ENCODE peak calls at places on chromosomes 13 and 19, in five cellular contexts. B is brain microvascular endothelial cell, K is IMR-90, X is esophagus squamous epithelium, R is fibroblast of lung. A is an unnamed sample. For H3K27me3, the result is how much of the 10 kb centered on the place peaks cover.

GRCh38 chr13:111630411-111630810 is 310.0 kb downstream of the TEX29 start:
- DNase-seq in K (no peak), X (no peak), R (no peak), B (no peak), A (no peak)

GRCh38 chr13:97853550-97853949 is 99.9 kb upstream of the IPO5 start:
- DNase-seq in R (peak), K (peak), X (no peak), B (peak), A (peak)

GRCh38 chr19:53898680-53899341 is 10.3 kb upstream of the CACNG7 start:
- DNase-seq in X (no peak), K (no peak), B (no peak), R (no peak), A (peak)

GRCh38 chr19:34337747-34338146 is 27.2 kb upstream of the GPI start:
- DNase-seq in R (no peak), X (no peak), K (no peak), B (no peak), A (no peak)

GRCh38 chr19:3898426-3898825 is 17.9 kb downstream of the ATCAY start:
- DNase-seq in X (no peak), B (no peak), R (no peak), K (no peak), A (no peak)

GRCh38 chr19:36152061-36152885 is at the start of gene COX7A1:
- DNase-seq in X (no peak), R (no peak), B (peak), K (no peak), A (peak)

GRCh38 chr13:25377244-25377962 is 5.6 kb downstream of the ATP8A2 start:
- DNase-seq in R (no peak), X (no peak), K (no peak), B (no peak), A (no peak)

GRCh38 chr13:112587767-112588489 is at the start of gene TUBGCP3:
- DNase-seq in B (peak), R (peak), K (peak), X (no peak), A (peak)

GRCh38 chr19:12611361-12611699 is 610 bp downstream of the ZNF791 start:
- DNase-seq in R (peak), B (peak), K (peak), X (peak), A (peak)

GRCh38 chr19:46660008-46660517 is 919 bp downstream of the DACT3 start:
- DNase-seq in R (no peak), K (no peak), B (no peak), X (no peak), A (no peak)

GRCh38 chr19:13765395-13766094 is 1.2 kb downstream of the MRI1 start:
- DNase-seq in R (no peak), X (no peak), K (no peak), B (no peak), A (peak)

GRCh38 chr13:26037302-26037701 is 14.5 kb downstream of the SHISA2 start:
- DNase-seq in X (no peak), R (no peak), B (no peak), K (no peak), A (no peak)

GRCh38 chr19:15563325-15563794 is 51.7 kb upstream of the CYP4F8 start:
- DNase-seq in R (no peak), K (no peak), X (no peak), B (no peak), A (no peak)

GRCh38 chr19:7373862-7374261 is 25.1 kb downstream of the ARHGEF18 start:
- DNase-seq in R (no peak), K (no peak), X (no peak), B (no peak), A (no peak)

GRCh38 chr19:36748431-36749275 is 24.0 kb downstream of the ZNF850 start:
- DNase-seq in R (no peak), X (no peak), K (no peak), B (no peak), A (peak)

GRCh38 chr13:46295531-46296464 is 84.1 kb downstream of the LRRC63 start:
- DNase-seq in K (peak), X (no peak), B (peak), R (peak), A (peak)

GRCh38 chr13:37747071-37747612 is 122.4 kb downstream of the TRPC4 start:
- DNase-seq in K (peak), R (peak), X (no peak), B (peak), A (peak)

GRCh38 chr13:65768545-65768944 is 1461.6 kb downstream of the PCDH9 start:
- DNase-seq in B (no peak), X (no peak), K (no peak), R (no peak), A (no peak)

GRCh38 chr19:48396871-48397176 is 3.4 kb downstream of the GRIN2D start:
- DNase-seq in R (no peak), K (no peak), B (no peak), X (no peak), A (peak)
- H3K27me3 ChIP-seq in R (under half), K (half or more), B (under half), X (under half), A (half or more)

GRCh38 chr13:91506759-91507158 is 108.3 kb downstream of the GPC5 start:
- DNase-seq in R (no peak), K (no peak), X (no peak), B (no peak), A (no peak)

GRCh38 chr13:91498298-91498697 is 99.9 kb downstream of the GPC5 start:
- DNase-seq in K (no peak), R (no peak), B (no peak), X (no peak), A (peak)

GRCh38 chr13:91510058-91510457 is 111.6 kb downstream of the GPC5 start:
- DNase-seq in X (no peak), R (no peak), B (no peak), K (no peak), A (no peak)

DNA sequence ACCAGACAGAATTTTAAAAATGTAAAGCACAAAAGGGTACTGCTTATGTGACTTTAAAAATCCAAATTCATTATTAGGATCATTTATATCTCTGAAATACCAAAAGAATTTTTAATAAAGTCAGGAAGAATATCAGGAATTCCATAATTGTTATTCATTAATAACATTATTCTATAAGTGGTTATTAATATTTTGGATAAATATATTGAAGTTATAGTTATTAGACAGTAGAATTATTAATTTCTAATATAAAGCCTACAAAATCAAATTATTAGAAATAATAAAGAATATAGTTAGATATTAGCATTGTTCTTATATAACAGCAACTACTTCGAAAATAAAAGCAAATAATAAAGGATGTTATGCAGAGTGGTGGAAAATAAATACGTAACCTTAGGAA is 105.8 kb downstream of the GPC5 start:
- DNase-seq in R (no peak), K (no peak), B (no peak), X (no peak), A (no peak)
- TF ChIP-seq CTCF in R (no peak), K (no peak), B (no peak), X (no peak), A (no peak)

GRCh38 chr19:18846862-18847515 is 15.2 kb downstream of the UPF1 start:
- DNase-seq in K (peak), X (no peak), R (peak), B (peak), A (peak)

GRCh38 chr19:18844806-18845329 is 13.1 kb downstream of the UPF1 start:
- DNase-seq in R (no peak), X (no peak), K (no peak), B (no peak), A (no peak)

GRCh38 chr19:18847516-18848463 is 16.0 kb downstream of the UPF1 start:
- DNase-seq in R (no peak), B (no peak), X (no peak), K (no peak), A (peak)

GRCh38 chr19:18843960-18844359 is 12.2 kb downstream of the UPF1 start:
- DNase-seq in B (peak), K (no peak), R (peak), X (no peak), A (peak)

DNA sequence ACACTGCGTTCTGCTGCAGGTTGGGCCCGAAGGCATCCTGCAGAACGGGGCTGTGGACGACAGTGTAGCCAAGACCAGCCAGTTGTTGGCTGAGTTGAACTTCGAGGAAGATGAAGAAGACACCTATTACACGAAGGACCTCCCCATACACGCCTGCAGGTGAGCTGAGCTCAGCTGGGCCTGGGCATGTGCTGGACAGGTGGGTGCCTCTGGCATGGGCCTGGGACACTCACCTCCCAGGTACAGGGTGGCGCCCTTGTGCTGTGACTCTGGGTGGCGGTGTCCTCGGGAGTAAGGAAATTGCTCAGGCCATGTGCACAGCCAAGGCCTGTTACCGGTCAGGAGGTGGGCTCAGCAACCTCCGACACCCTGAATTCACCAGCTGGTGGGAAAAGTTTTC is 14.2 kb downstream of the UPF1 start:
- DNase-seq in B (no peak), X (no peak), K (no peak), R (no peak), A (no peak)
- H3K4me3 ChIP-seq in B (no peak), X (no peak), K (no peak), R (no peak), A (no peak)

DNA sequence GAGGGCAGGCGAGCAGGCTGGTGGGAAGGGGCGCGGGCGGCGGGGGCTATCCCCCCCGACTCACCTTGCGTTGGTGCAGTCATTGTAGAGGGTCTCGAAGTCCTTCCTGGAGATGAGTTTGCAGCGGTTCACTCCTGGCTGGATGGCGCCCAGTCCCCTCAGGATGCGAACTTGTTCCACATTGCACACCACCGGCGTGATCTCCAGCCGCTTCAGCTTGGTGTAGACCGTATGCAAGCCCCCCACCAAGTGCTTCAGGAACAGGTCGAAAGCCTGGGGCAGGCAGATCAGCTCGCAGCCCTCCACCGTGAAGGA is 1.2 kb downstream of the DACH1 start:
- DNase-seq in B (no peak), K (no peak), X (no peak), R (peak), A (peak)
- H3K27me3 ChIP-seq in B (under half), K (under half), X (under half), R (under half), A (under half)

GRCh38 chr19:31054430-31054829 is 294.8 kb downstream of the TSHZ3 start:
- DNase-seq in B (peak), K (peak), R (peak), X (no peak), A (peak)
- TF ChIP-seq CTCF in B (peak), K (peak), R (peak), X (no peak), A (peak)

GRCh38 chr19:42282810-42283247 is 13.8 kb downstream of the CIC start:
- DNase-seq in K (no peak), R (no peak), B (no peak), X (no peak), A (peak)
- H3K4me3 ChIP-seq in K (no peak), R (peak), B (no peak), X (peak), A (peak)

DNA sequence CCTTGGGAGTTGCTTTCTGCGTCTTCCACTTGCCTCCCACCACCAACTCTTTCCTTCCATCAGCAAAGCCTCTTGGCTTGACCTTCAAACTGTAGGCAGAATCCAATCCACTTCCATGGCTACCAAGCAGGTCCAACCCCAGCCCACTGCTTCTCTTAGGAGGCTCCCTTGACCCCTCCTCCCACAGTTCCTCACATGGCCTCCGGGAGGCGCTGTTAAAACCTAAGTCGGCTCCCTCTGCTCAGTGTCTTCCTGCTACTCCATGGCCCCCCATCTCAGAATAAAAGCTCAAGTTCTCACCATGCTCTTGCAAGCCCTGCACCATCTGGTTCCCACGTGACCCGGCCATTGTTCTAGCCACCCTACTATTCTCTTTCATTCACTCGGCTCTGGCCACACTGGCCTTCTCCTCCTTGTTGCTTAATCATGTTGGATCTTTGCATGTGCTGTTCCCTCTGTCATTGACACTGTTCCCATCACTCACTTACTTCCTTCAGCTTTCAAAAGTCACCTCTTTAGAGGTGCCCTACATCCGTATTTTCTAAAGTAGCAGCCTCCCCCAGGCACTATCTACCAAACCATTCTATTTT is 7.5 kb downstream of the IZUMO2 start:
- DNase-seq in X (no peak), K (no peak), R (no peak), B (no peak), A (no peak)
- H3K27me3 ChIP-seq in X (under half), K (under half), R (under half), B (under half), A (under half)

DNA sequence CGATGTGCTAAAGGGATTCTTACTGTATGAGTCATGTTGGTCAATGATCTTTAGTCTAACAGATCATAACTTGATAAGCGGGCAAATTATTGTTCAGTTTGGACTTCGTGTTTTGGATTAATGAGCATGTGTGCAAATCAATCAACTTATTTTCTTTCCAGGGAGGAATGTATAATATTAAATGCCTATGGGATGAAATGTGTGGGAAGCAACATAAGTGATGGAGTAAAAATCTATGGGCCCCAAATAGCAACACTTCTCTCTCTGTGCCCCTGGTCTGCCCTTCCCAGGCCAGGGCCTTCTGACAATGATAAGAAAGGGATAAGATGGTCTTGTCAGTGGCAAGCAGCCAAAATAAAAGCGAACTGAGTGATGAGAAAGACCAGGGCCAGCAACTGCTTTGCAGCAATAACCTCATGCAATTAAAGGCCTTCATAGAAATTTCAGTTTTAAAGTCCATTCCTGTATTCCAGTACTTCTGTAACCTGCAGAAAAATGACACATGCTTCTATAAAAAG is 61.4 kb downstream of the SLC10A2 start:
- DNase-seq in K (no peak), X (no peak), R (no peak), B (no peak), A (no peak)
- TF ChIP-seq CTCF in K (no peak), X (no peak), R (no peak), B (no peak), A (no peak)

A was measured in osteoblast.